ENCODE peak calls at places on chromosomes 4 and X, in eight cellular contexts. J is astrocyte of the hippocampus; T is mammary epithelial cell; M is naive thymus-derived CD8-positive, alpha-beta T cell; O is small intestine; H is Calu3; R is AML-193; Y is T follicular helper cell. E is an unnamed sample.

GRCh38 chr4:90127223-90127705 is at the start of gene CCSER1:
- DNase-seq in T (peak; percentile 71), O (peak; percentile 84), M (no peak), R (peak; percentile 56), J (peak; percentile 81), H (peak; percentile 69), Y (peak; percentile 19), E (peak; percentile 68)

GRCh38 chrX:78029663-78030062 is 60.2 kb upstream of the PGAM4 start:
- DNase-seq in T (peak; percentile 21), Y (no peak), J (peak; percentile 40), O (peak; percentile 30), M (no peak), H (peak; percentile 47), R (no peak), E (peak; percentile 30)

GRCh38 chrX:56733459-56734046 is 4.5 kb downstream of the NBDY start:
- DNase-seq in O (peak; percentile 54), R (peak; percentile 7), M (peak; percentile 57), T (peak; percentile 62), J (peak; percentile 56), Y (peak; percentile 41), H (peak; percentile 58), E (peak; percentile 49)

GRCh38 chr4:6472387-6473263 is at the start of gene PPP2R2C:
- DNase-seq in R (no peak), J (peak; percentile 9), T (no peak), M (no peak), Y (no peak), H (peak; percentile 43), O (no peak), E (peak; percentile 25)

GRCh38 chrX:96314974-96315373 is 369.7 kb upstream of the DIAPH2 start:
- DNase-seq in T (peak; percentile 72), H (peak; percentile 1), M (no peak), R (no peak), O (no peak), Y (no peak), J (peak; percentile 12), E (no peak)

GRCh38 chr4:48963042-48963679 is 22.9 kb upstream of the CWH43 start:
- DNase-seq in M (peak; percentile 82), R (peak; percentile 89), O (peak; percentile 84), J (peak; percentile 91), H (peak; percentile 80), Y (peak; percentile 66), T (peak; percentile 71), E (peak; percentile 78)

GRCh38 chr4:71498002-71498401 is 159.2 kb downstream of the SLC4A4 start:
- DNase-seq in T (no peak), O (no peak), Y (no peak), J (no peak), H (no peak), R (no peak), M (no peak), E (no peak)

GRCh38 chr4:48173055-48173991 is 39.3 kb upstream of the TXK start:
- DNase-seq in O (no peak), H (no peak), T (peak; percentile 85), Y (no peak), M (no peak), R (peak; percentile 12), J (peak; percentile 72), E (no peak)

GRCh38 chr4:73822389-73822788 is 14.1 kb upstream of the CXCL6 start:
- DNase-seq in R (no peak), T (peak; percentile 78), J (no peak), H (no peak), Y (no peak), M (no peak), O (no peak), E (no peak)

GRCh38 chrX:96474357-96475125 is 210.1 kb upstream of the DIAPH2 start:
- DNase-seq in T (no peak), J (no peak), M (no peak), R (no peak), Y (no peak), H (peak; percentile 12), O (peak; percentile 13), E (no peak)

E was measured in Caco-2.